ENCODE peak calls at places on chromosomes 1 and 21, in six cellular contexts. V is stimulated activated CD8-positive, alpha-beta memory T cell treated with anti-CD3 and anti-CD28 coated beads, Interleukin-4, amount 100 ng/mL, for 4 hours; N is EL; R is stimulated activated CD4-positive, alpha-beta T cell treated with anti-CD3 and anti-CD28 coated beads, Interleukin-2, amount 100 ng/mL, for 24 hours; J is HuH-7.5; D is BE2C. O is an unnamed sample.

GRCh38 chr1:95957748-95958147 is 723.7 kb downstream of the RWDD3 start:
- DNase-seq in R (no peak), N (no peak), D (no peak), V (no peak), J (no peak), O (no peak)

GRCh38 chr1:40782371-40782956 is 1.1 kb upstream of the KCNQ4 start:
- DNase-seq in V (no peak), J (peak; percentile 59), N (peak; percentile 31), D (no peak), R (no peak), O (no peak)

GRCh38 chr1:6596351-6596750 is 6.3 kb downstream of the KLHL21 start:
- DNase-seq in R (no peak), V (no peak), J (no peak), N (no peak), D (no peak), O (no peak)

GRCh38 chr1:37817481-37817880 is 9.5 kb upstream of the YRDC start:
- DNase-seq in N (no peak), J (no peak), V (no peak), R (no peak), D (no peak), O (no peak)

GRCh38 chr1:202631076-202631923 is 79.0 kb downstream of the SYT2 start:
- DNase-seq in N (no peak), J (no peak), V (no peak), R (no peak), D (no peak), O (no peak)

GRCh38 chr1:183043872-183044859 is 20.9 kb downstream of the LAMC1 start:
- DNase-seq in D (no peak), R (no peak), J (no peak), N (peak; percentile 97), V (no peak), O (no peak)

GRCh38 chr21:38258803-38259485 is 2.2 kb downstream of the KCNJ15 start:
- DNase-seq in D (no peak), J (no peak), N (no peak), V (no peak), R (no peak), O (no peak)

GRCh38 chr1:209400351-209401220 is 182.9 kb upstream of the CAMK1G start:
- DNase-seq in N (no peak), V (no peak), R (no peak), J (no peak), D (no peak), O (no peak)

GRCh38 chr21:34938079-34938764 is 110.9 kb downstream of the RUNX1 start:
- DNase-seq in R (no peak), V (no peak), N (peak; percentile 52), D (no peak), J (no peak), O (no peak)

GRCh38 chr1:35894183-35894582 is 11.2 kb downstream of the AGO1 start:
- DNase-seq in N (peak; percentile 49), D (no peak), R (no peak), V (no peak), J (no peak), O (peak; percentile 61)

GRCh38 chr1:45122724-45123123 is 83.7 kb downstream of the ZSWIM5 start:
- DNase-seq in J (no peak), D (no peak), V (no peak), N (no peak), R (no peak), O (no peak)

GRCh38 chr1:87331319-87332269 is 2.9 kb downstream of the LMO4 start:
- DNase-seq in J (peak; percentile 75), V (peak; percentile 28), N (peak; percentile 66), R (peak; percentile 53), D (peak; percentile 51), O (peak; percentile 59)

GRCh38 chr21:46294647-46295176 is 8.6 kb downstream of the YBEY start:
- DNase-seq in N (peak; percentile 56), D (no peak), J (peak; percentile 32), R (no peak), V (no peak), O (no peak)

GRCh38 chr1:59354754-59355337 is 58.0 kb downstream of the FGGY start:
- DNase-seq in J (no peak), N (no peak), R (no peak), D (no peak), V (no peak), O (no peak)

GRCh38 chr1:27395441-27396195 is 3.2 kb downstream of the GPR3 start:
- DNase-seq in R (peak; percentile 82), V (peak; percentile 61), J (peak; percentile 83), D (peak; percentile 51), N (peak; percentile 72), O (peak; percentile 95)

GRCh38 chr1:5601516-5601915 is 390.7 kb downstream of the NPHP4 start:
- DNase-seq in J (no peak), D (no peak), R (no peak), N (no peak), V (no peak), O (no peak)

GRCh38 chr1:98102369-98103030 is 181.7 kb upstream of the DPYD start:
- DNase-seq in R (no peak), J (no peak), V (no peak), N (peak; percentile 21), D (no peak), O (no peak)

GRCh38 chr1:45545019-45545493 is 5.6 kb upstream of the AKR1A1 start:
- DNase-seq in R (peak; percentile 29), J (no peak), N (no peak), D (no peak), V (no peak), O (no peak)

GRCh38 chr1:178039826-178040380 is 54.0 kb upstream of the RASAL2 start:
- DNase-seq in N (no peak), J (no peak), D (no peak), R (no peak), V (no peak), O (no peak)

GRCh38 chr1:37353871-37354270 is 120.5 kb upstream of the ZC3H12A start:
- DNase-seq in N (no peak), D (no peak), J (no peak), V (no peak), R (no peak), O (no peak)

GRCh38 chr1:14842361-14842760 is 243.9 kb downstream of the KAZN start:
- DNase-seq in R (no peak), D (no peak), J (no peak), V (no peak), N (peak; percentile 34), O (no peak)

GRCh38 chr1:110645172-110645571 is 29.6 kb downstream of the KCNA3 start:
- DNase-seq in R (no peak), D (no peak), J (no peak), V (no peak), N (no peak), O (no peak)

GRCh38 chr1:103108525-103109150 is 316 bp upstream of the COL11A1 start:
- DNase-seq in N (peak; percentile 89), D (no peak), V (no peak), J (no peak), R (no peak), O (no peak)

GRCh38 chr1:7610936-7611335 is 160.2 kb upstream of the VAMP3 start:
- DNase-seq in R (no peak), V (no peak), N (no peak), D (no peak), J (no peak), O (no peak)

GRCh38 chr1:8570435-8570834 is 247.0 kb downstream of the RERE start:
- DNase-seq in J (no peak), D (no peak), R (no peak), N (no peak), V (no peak), O (no peak)